ENCODE peak calls at places on chromosomes 3 and 15, in nine cellular contexts. E, W, L, F, Z, D, I, K and G are unnamed samples.

GRCh38 chr3:55491296-55491816 is 4.2 kb upstream of the WNT5A start:
- DNase-seq in K (peak; percentile 71), Z (no peak), I (peak; percentile 93), L (no peak), D (no peak), W (peak; percentile 43), E (peak; percentile 94), F (peak; percentile 86), G (no peak)

GRCh38 chr3:169886671-169887070 is 16.9 kb upstream of the LRRC31 start:
- DNase-seq in Z (no peak), W (no peak), I (peak; percentile 56), F (peak; percentile 22), D (no peak), L (no peak), E (peak; percentile 69), K (no peak), G (no peak)

GRCh38 chr3:188052229-188052965 is 101.6 kb upstream of the LPP start:
- DNase-seq in E (peak; percentile 62), D (peak; percentile 91), K (no peak), L (no peak), Z (peak; percentile 65), F (peak; percentile 48), I (peak; percentile 73), W (peak; percentile 70), G (peak; percentile 35)

GRCh38 chr3:123518892-123519485 is 65.9 kb downstream of the HACD2 start:
- DNase-seq in K (no peak), L (no peak), I (no peak), E (no peak), D (no peak), F (no peak), W (no peak), Z (no peak), G (no peak)

GRCh38 chr3:177525987-177526712 is 328.9 kb upstream of the TBL1XR1 start:
- DNase-seq in E (no peak), L (peak; percentile 25), I (no peak), D (no peak), K (no peak), F (peak; percentile 93), W (no peak), Z (no peak), G (no peak)

GRCh38 chr3:60274646-60275045 is 976.6 kb downstream of the FHIT start:
- DNase-seq in I (no peak), D (no peak), K (no peak), Z (no peak), W (no peak), F (no peak), E (no peak), L (no peak), G (no peak)

GRCh38 chr3:161781381-161781780 is 284.8 kb downstream of the OTOL1 start:
- DNase-seq in Z (no peak), D (no peak), L (no peak), W (no peak), I (no peak), E (no peak), F (no peak), K (no peak), G (no peak)

GRCh38 chr3:184135911-184136260 is 728 bp downstream of the EIF2B5 start:
- DNase-seq in F (no peak), W (no peak), I (no peak), D (no peak), K (no peak), L (no peak), Z (no peak), E (no peak), G (no peak)

GRCh38 chr15:69979269-69979668 is 118.4 kb downstream of the TLE3 start:
- DNase-seq in I (peak; percentile 3), K (peak; percentile 42), L (peak; percentile 17), E (no peak), D (no peak), Z (no peak), W (peak; percentile 54), F (no peak), G (no peak)

GRCh38 chr3:136350132-136350531 is 100.0 kb downstream of the PCCB start:
- DNase-seq in W (peak; percentile 14), D (no peak), E (peak; percentile 93), I (peak; percentile 94), K (peak; percentile 84), F (peak; percentile 92), Z (no peak), L (peak; percentile 77), G (no peak)

GRCh38 chr15:73650387-73651126 is 17.4 kb upstream of the NPTN start:
- DNase-seq in W (no peak), L (no peak), D (no peak), E (peak; percentile 47), Z (no peak), K (peak; percentile 88), I (peak; percentile 79), F (no peak), G (no peak)

GRCh38 chr3:88812576-88812975 is 294.8 kb upstream of the EPHA3 start:
- DNase-seq in K (no peak), F (no peak), E (no peak), I (no peak), D (no peak), L (no peak), Z (no peak), W (no peak), G (no peak)

GRCh38 chr3:44418549-44418948 is 58.9 kb downstream of the ZNF445 start:
- DNase-seq in F (no peak), K (no peak), W (no peak), L (no peak), D (no peak), Z (peak; percentile 79), I (no peak), E (no peak), G (peak; percentile 32)

GRCh38 chr3:107956991-107957467 is 133.8 kb downstream of the CD47 start:
- DNase-seq in K (no peak), I (peak; percentile 97), E (peak; percentile 90), L (no peak), D (peak; percentile 79), F (no peak), Z (no peak), W (peak; percentile 59), G (no peak)

DNA sequence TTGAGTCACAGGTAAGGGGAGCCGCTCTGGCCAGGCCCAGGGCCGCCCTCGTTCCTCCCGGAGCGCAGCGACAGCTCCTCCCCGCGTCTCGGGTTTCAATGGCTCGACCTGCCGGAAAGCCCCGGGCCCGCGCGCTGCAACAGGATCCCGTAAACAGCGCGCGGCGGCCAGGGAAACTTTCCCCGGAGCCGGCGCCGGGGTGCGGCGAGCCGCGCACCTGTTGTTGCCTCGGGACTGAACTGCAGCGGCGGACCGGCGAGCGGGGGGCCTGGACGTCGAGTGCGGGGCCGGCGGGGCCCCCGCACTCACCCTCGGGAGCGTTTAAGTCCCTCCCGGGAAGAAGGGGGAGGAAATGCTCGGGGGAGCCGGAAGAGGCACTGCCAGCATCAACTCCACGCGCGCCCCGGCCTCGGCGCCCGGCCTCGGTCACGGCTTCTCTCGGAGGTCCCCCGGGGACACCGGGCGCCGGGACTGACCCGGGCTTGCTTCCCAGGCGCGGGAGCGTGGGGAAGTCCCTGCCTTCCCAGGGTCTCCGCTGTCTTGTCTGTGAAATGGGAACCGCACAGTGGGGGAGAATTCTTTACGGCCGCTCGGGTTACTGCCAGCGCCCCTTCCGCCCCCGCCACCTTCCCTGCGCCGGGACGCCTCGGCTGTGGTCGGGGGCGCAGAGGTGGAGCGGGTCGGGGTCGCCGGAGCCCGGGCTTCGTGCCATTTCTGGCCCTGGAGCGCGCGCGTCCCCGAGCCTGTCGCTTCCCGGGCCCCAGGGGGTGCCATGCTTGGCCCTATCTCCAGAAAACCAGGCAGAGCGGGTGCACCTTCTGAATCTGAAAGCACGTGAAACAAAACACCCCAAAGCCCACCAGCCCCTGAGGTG is 7.4 kb upstream of the PGPEP1L start:
- DNase-seq in E (peak; percentile 58), F (peak; percentile 66), Z (peak; percentile 85), W (peak; percentile 47), I (peak; percentile 33), L (peak; percentile 86), D (no peak), K (peak; percentile 63), G (peak; percentile 62)
- TF ChIP-seq CTCF in E (no peak), F (no peak), Z (no peak), W (no peak), I (no peak), L (no peak), D (no peak), K (no peak), G (no peak)

DNA sequence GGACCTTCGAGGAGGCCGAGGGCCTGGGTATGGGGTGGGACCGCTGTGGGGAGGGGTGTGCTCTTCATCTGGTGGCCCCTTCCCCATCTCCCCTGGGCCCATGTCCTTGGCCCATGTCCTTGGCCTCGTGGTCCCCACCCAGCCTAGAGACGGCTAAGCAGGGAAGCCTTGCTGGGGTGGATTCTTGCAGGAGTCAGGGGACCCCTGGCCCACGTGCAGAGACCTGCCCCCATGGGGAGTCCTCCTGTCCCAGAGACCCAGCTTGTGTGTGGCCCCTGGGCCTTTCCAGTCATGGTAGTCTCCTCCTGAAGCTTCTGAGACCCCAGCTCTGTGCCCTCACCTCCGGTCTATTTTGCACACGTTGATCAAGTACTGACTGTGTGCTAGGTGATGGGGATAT is 97.4 kb downstream of the TBC1D2B start:
- DNase-seq in K (no peak), F (no peak), I (no peak), E (no peak), D (no peak), Z (no peak), L (no peak), W (no peak), G (no peak)
- TF ChIP-seq CTCF in K (no peak), F (no peak), I (no peak), E (no peak), D (no peak), Z (no peak), L (no peak), W (no peak), G (no peak)

GRCh38 chr3:151503074-151503473 is 42.2 kb upstream of the IGSF10 start:
- DNase-seq in F (no peak), K (no peak), E (no peak), Z (no peak), L (no peak), D (no peak), W (no peak), I (no peak), G (no peak)
- TF ChIP-seq CTCF in F (no peak), K (no peak), E (no peak), Z (no peak), L (no peak), D (no peak), W (no peak), I (no peak), G (no peak)

GRCh38 chr15:56916825-56917477 is 1.5 kb upstream of the TCF12 start:
- DNase-seq in D (no peak), F (no peak), W (no peak), Z (no peak), K (peak; percentile 24), I (peak; percentile 30), E (no peak), L (no peak), G (no peak)

GRCh38 chr15:56918907-56919707 is 663 bp downstream of the TCF12 start:
- DNase-seq in D (no peak), F (peak; percentile 59), Z (peak; percentile 70), L (peak; percentile 48), I (peak; percentile 63), E (peak; percentile 63), W (peak; percentile 61), K (peak; percentile 47), G (peak; percentile 62)

GRCh38 chr15:56917652-56918045 is 795 bp upstream of the TCF12 start:
- DNase-seq in E (no peak), D (no peak), F (no peak), K (no peak), L (no peak), Z (no peak), W (no peak), I (no peak), G (no peak)

GRCh38 chr15:56919708-56920637 is 1.5 kb downstream of the TCF12 start:
- DNase-seq in I (peak; percentile 49), F (peak; percentile 59), E (peak; percentile 39), W (peak; percentile 28), K (peak; percentile 47), D (no peak), Z (peak; percentile 60), L (peak; percentile 25), G (peak; percentile 32)

GRCh38 chr15:56918046-56918906 is at the start of gene TCF12:
- DNase-seq in D (peak; percentile 84), E (peak; percentile 97), L (peak; percentile 93), Z (peak; percentile 94), I (peak; percentile 91), K (peak; percentile 71), F (peak; percentile 98), W (peak; percentile 95), G (peak; percentile 97)
- TF ChIP-seq CTCF in D (peak; percentile 41), E (peak; percentile 31), L (no peak), Z (no peak), I (peak; percentile 23), K (peak; percentile 75), F (peak; percentile 48), W (peak; percentile 55), G (no peak)